ENCODE peak calls at places on chromosomes 13 and 19, in four cellular contexts. O, G, W and D are unnamed samples.

GRCh38 chr19:47266401-47266885 is 8.2 kb upstream of the INAFM1 start:
- DNase-seq in G (no peak), W (no peak), O (no peak), D (no peak)

GRCh38 chr13:113584205-113584869 is at the start of gene TFDP1:
- DNase-seq in O (peak; percentile 91), G (peak; percentile 82), W (peak; percentile 81), D (peak; percentile 87)

GRCh38 chr13:112748947-112749346 is 59.1 kb downstream of the ATP11A start:
- DNase-seq in G (no peak), O (no peak), W (no peak), D (no peak)

GRCh38 chr19:41123716-41124244 is 9.5 kb downstream of the CYP2F1 start:
- DNase-seq in W (no peak), O (no peak), G (no peak), D (no peak)

GRCh38 chr19:5960005-5961001 is 17.6 kb downstream of the RANBP3 start:
- DNase-seq in G (no peak), W (peak; percentile 61), O (no peak), D (no peak)

GRCh38 chr13:112256716-112257497 is 119.2 kb upstream of the SPACA7 start:
- DNase-seq in G (no peak), W (no peak), O (no peak), D (no peak)

GRCh38 chr13:32019612-32020233 is 11.9 kb upstream of the FRY start:
- DNase-seq in O (peak; percentile 11), W (peak; percentile 73), G (peak; percentile 58), D (peak; percentile 64)

GRCh38 chr19:31177230-31177629 is 172.0 kb downstream of the TSHZ3 start:
- DNase-seq in O (no peak), G (no peak), W (no peak), D (no peak)

GRCh38 chr13:52738719-52739467 is 727 bp downstream of the CNMD start:
- DNase-seq in O (peak; percentile 47), G (peak; percentile 68), W (no peak), D (no peak)

GRCh38 chr13:86020350-86021002 is 221.3 kb upstream of the SLITRK6 start:
- DNase-seq in O (no peak), W (no peak), G (no peak), D (peak; percentile 19)

GRCh38 chr19:35306473-35307246 is 14.7 kb downstream of the MAG start:
- DNase-seq in O (no peak), G (peak; percentile 52), W (peak; percentile 61), D (peak; percentile 48)

GRCh38 chr13:94860981-94861407 is 148.6 kb upstream of the SOX21 start:
- DNase-seq in O (no peak), G (no peak), W (no peak), D (no peak)

GRCh38 chr13:20525601-20526544 is at the start of gene CRYL1:
- DNase-seq in O (peak; percentile 88), W (peak; percentile 31), G (peak; percentile 45), D (peak; percentile 53)

GRCh38 chr19:34578751-34579150 is 97.2 kb downstream of the WTIP start:
- DNase-seq in G (no peak), O (no peak), W (no peak), D (no peak)

GRCh38 chr19:51809787-51810186 is 14.8 kb downstream of the FPR3 start:
- DNase-seq in O (no peak), W (peak; percentile 21), G (no peak), D (no peak)

GRCh38 chr19:18987456-18987855 is 45.9 kb downstream of the SUGP2 start:
- DNase-seq in W (no peak), O (no peak), G (no peak), D (no peak)

GRCh38 chr13:99689955-99690354 is 188.7 kb downstream of the TM9SF2 start:
- DNase-seq in O (no peak), G (no peak), W (no peak), D (no peak)

GRCh38 chr19:3098141-3098514 is 4.0 kb downstream of the GNA11 start:
- DNase-seq in W (no peak), O (no peak), G (no peak), D (no peak)

GRCh38 chr13:30607908-30608307 is 9.8 kb upstream of the USPL1 start:
- DNase-seq in O (no peak), G (no peak), W (no peak), D (no peak)

GRCh38 chr19:53294786-53295441 is 27.4 kb upstream of the VN1R4 start:
- DNase-seq in G (no peak), W (no peak), O (no peak), D (no peak)

GRCh38 chr13:104534847-104535246 is 1468.6 kb upstream of the SLC10A2 start:
- DNase-seq in O (no peak), W (no peak), G (peak; percentile 59), D (peak; percentile 2)

GRCh38 chr19:19423322-19423721 is 17.8 kb downstream of the GATAD2A start:
- DNase-seq in O (no peak), W (no peak), G (no peak), D (no peak)

GRCh38 chr19:49803529-49803856 is 9.6 kb downstream of the FUZ start:
- DNase-seq in O (no peak), W (no peak), G (no peak), D (no peak)

GRCh38 chr13:90641884-90642283 is 705.6 kb upstream of the MIR17HG start:
- DNase-seq in W (no peak), G (no peak), O (no peak), D (no peak)

GRCh38 chr19:3575260-3575741 is 2.6 kb downstream of the HMG20B start:
- DNase-seq in G (peak; percentile 76), O (no peak), W (peak; percentile 55), D (peak; percentile 41)

GRCh38 chr13:100644328-100644727 is 30.3 kb downstream of the TMTC4 start:
- DNase-seq in W (no peak), O (no peak), G (no peak), D (no peak)

GRCh38 chr13:38008636-38009035 is 139.1 kb upstream of the TRPC4 start:
- DNase-seq in W (no peak), O (no peak), G (no peak), D (no peak)

GRCh38 chr13:73984201-73984600 is 150.0 kb downstream of the KLF12 start:
- DNase-seq in O (no peak), G (no peak), W (no peak), D (no peak)

GRCh38 chr19:5125797-5126497 is 157.0 kb downstream of the KDM4B start:
- DNase-seq in O (no peak), W (no peak), G (peak; percentile 47), D (no peak)

GRCh38 chr19:51566489-51567100 is 4.5 kb upstream of the ZNF175 start:
- DNase-seq in O (no peak), G (no peak), W (no peak), D (no peak)

GRCh38 chr13:41565221-41565620 is 107.9 kb downstream of the RGCC start:
- DNase-seq in O (no peak), G (no peak), W (peak; percentile 24), D (no peak)

GRCh38 chr19:461664-462551 is 1.1 kb upstream of the SHC2 start:
- DNase-seq in O (peak; percentile 93), W (peak; percentile 66), G (peak; percentile 69), D (peak; percentile 79)

GRCh38 chr19:5621945-5622464 is 571 bp downstream of the SAFB2 start:
- DNase-seq in G (no peak), O (no peak), W (no peak), D (no peak)

GRCh38 chr19:31340059-31341025 is 8.9 kb downstream of the TSHZ3 start:
- DNase-seq in G (no peak), O (no peak), W (no peak), D (no peak)

GRCh38 chr19:39333507-39333906 is 2.3 kb downstream of the GMFG start:
- DNase-seq in G (no peak), W (no peak), O (no peak), D (no peak)

GRCh38 chr13:39451860-39452301 is 151.1 kb downstream of the LHFPL6 start:
- DNase-seq in W (no peak), O (no peak), G (no peak), D (no peak)

GRCh38 chr19:14347999-14348889 is 33.0 kb upstream of the ADGRE5 start:
- DNase-seq in O (peak; percentile 90), G (peak; percentile 80), W (peak; percentile 28), D (peak; percentile 85)

GRCh38 chr13:80716610-80717081 is 375.7 kb upstream of the SPRY2 start:
- DNase-seq in G (no peak), W (no peak), O (no peak), D (peak; percentile 26)
- TF ChIP-seq ELF4 in G (no peak), W (no peak), O (no peak), D (no peak)

DNA sequence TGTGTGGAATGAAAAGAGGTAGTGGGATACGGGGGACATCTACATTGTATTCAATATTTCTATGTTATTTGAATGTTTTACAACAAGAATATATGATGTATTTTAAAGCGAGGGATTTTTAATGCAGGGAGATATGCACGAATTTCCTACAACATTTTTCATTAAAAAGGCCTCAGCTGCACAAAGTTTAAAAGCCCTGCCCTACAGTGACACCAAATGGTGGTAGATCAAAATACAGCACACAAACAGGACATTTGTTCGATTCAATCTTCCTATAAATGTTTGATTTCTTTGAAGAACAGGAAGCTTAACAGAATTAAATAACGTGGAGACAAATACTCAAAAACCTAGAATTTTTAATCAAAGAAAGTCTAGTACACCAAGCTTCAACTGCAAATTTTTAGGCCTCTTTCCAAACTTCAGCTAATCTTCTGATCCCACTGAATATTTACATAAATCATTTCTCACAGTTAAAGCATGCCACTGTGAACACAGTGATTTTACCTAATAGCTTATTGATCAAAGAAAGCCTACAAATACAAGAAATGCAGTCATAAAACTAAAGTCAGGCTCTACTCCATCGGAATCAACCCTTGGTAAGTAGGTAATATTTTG is 257.2 kb downstream of the DIAPH3 start:
- DNase-seq in G (no peak), O (no peak), W (peak; percentile 1), D (peak; percentile 11)
- TF ChIP-seq ELF4 in G (no peak), O (no peak), W (no peak), D (no peak)

GRCh38 chr13:98523455-98524102 is 53.3 kb downstream of the STK24 start:
- DNase-seq in O (no peak), G (no peak), W (no peak), D (no peak)

GRCh38 chr13:98521461-98521860 is 55.4 kb downstream of the STK24 start:
- DNase-seq in G (no peak), W (no peak), O (no peak), D (no peak)

GRCh38 chr13:98519976-98520375 is 56.9 kb downstream of the STK24 start:
- DNase-seq in W (no peak), G (no peak), O (no peak), D (no peak)

GRCh38 chr13:98521876-98522275 is 55.0 kb downstream of the STK24 start:
- DNase-seq in O (no peak), G (no peak), W (no peak), D (no peak)

GRCh38 chr13:98520674-98521449 is 56.0 kb downstream of the STK24 start:
- DNase-seq in O (no peak), G (no peak), W (no peak), D (no peak)
- TF ChIP-seq ELF4 in O (no peak), G (no peak), W (no peak), D (no peak)

GRCh38 chr19:16378291-16378889 is 53.8 kb downstream of the KLF2 start:
- DNase-seq in O (no peak), G (no peak), W (no peak), D (no peak)

GRCh38 chr19:16376241-16376640 is 51.6 kb downstream of the KLF2 start:
- DNase-seq in W (no peak), G (no peak), O (no peak), D (no peak)

GRCh38 chr19:16376649-16377048 is 52.0 kb downstream of the KLF2 start:
- DNase-seq in G (peak; percentile 76), W (no peak), O (peak; percentile 49), D (peak; percentile 57)

GRCh38 chr19:16375936-16376185 is 51.2 kb downstream of the KLF2 start:
- DNase-seq in O (no peak), W (no peak), G (no peak), D (no peak)

GRCh38 chr19:16377521-16377920 is 52.9 kb downstream of the KLF2 start:
- DNase-seq in W (no peak), O (no peak), G (no peak), D (no peak)
- TF ChIP-seq ELF4 in W (no peak), O (no peak), G (no peak), D (no peak)